ENCODE peak calls at places on chromosomes 5 and 9, in four cellular contexts. V is breast epithelium, P is amygdala, Z is body of pancreas. C is an unnamed sample.

GRCh38 chr5:39208471-39208870 is 10.9 kb downstream of the FYB1 start:
- DNase-seq in Z (no peak), P (no peak), V (no peak), C (no peak)

GRCh38 chr5:16870878-16871277 is 65.2 kb downstream of the MYO10 start:
- DNase-seq in P (no peak), V (no peak), Z (no peak), C (no peak)

GRCh38 chr5:150317048-150318003 is 14.6 kb upstream of the ARSI start:
- DNase-seq in V (no peak), P (no peak), Z (peak; percentile 20), C (no peak)

GRCh38 chr5:151724360-151724759 is 34.1 kb downstream of the ATOX1 start:
- DNase-seq in P (no peak), V (no peak), Z (no peak), C (no peak)

GRCh38 chr5:57442080-57442839 is 40.4 kb downstream of the ACTBL2 start:
- DNase-seq in P (no peak), V (peak; percentile 65), Z (no peak), C (no peak)

GRCh38 chr9:18979367-18979766 is 53.6 kb downstream of the SAXO1 start:
- DNase-seq in Z (no peak), P (no peak), V (no peak), C (no peak)

GRCh38 chr9:73200694-73201432 is 49.2 kb downstream of the ANXA1 start:
- DNase-seq in P (no peak), V (no peak), Z (no peak), C (no peak)

GRCh38 chr5:136314302-136314701 is 51.0 kb downstream of the TRPC7 start:
- DNase-seq in P (no peak), Z (no peak), V (no peak), C (no peak)

GRCh38 chr5:177338251-177339106 is 13.0 kb downstream of the LMAN2 start:
- DNase-seq in P (no peak), V (no peak), Z (no peak), C (no peak)

GRCh38 chr9:81832571-81833285 is 95.5 kb upstream of the SPATA31D4 start:
- DNase-seq in Z (no peak), V (no peak), P (no peak), C (no peak)

GRCh38 chr5:132254321-132254977 is 3.0 kb upstream of the PDLIM4 start:
- DNase-seq in P (no peak), V (peak; percentile 95), Z (peak; percentile 81), C (peak; percentile 87)

GRCh38 chr5:122091942-122092600 is 14.0 kb upstream of the LOX start:
- DNase-seq in P (no peak), Z (no peak), V (no peak), C (no peak)

GRCh38 chr5:114018178-114018577 is 343.7 kb upstream of the KCNN2 start:
- DNase-seq in P (no peak), Z (peak; percentile 3), V (no peak), C (no peak)

C was measured in ascending aorta.